ENCODE peak calls at places on chromosome X, in seven cellular contexts. One of them, this sample, is unnamed.

GRCh38 chrX:85196319-85196718 is 47.3 kb downstream of the SATL1 start:
- DNase-seq in transverse colon: no peak
- DNase-seq in spleen: no peak
- DNase-seq in stomach: no peak
- DNase-seq in gastrocnemius medialis: no peak
- DNase-seq in H1: no peak
- DNase-seq in A549: no peak
- DNase-seq in this sample: no peak

GRCh38 chrX:1423215-1423614 is 29.5 kb downstream of the ASMTL start:
- DNase-seq in spleen: peak; percentile 4
- DNase-seq in stomach: no peak
- DNase-seq in A549: no peak
- DNase-seq in H1: no peak
- DNase-seq in transverse colon: no peak
- DNase-seq in gastrocnemius medialis: no peak
- DNase-seq in this sample: no peak

GRCh38 chrX:22041931-22042530 is 9.9 kb downstream of the PHEX start:
- DNase-seq in transverse colon: no peak
- DNase-seq in H1: no peak
- DNase-seq in A549: no peak
- DNase-seq in stomach: no peak
- DNase-seq in gastrocnemius medialis: no peak
- DNase-seq in spleen: no peak
- DNase-seq in this sample: no peak

GRCh38 chrX:107728342-107729099 is 47.1 kb downstream of the TSC22D3 start:
- DNase-seq in H1: no peak
- DNase-seq in stomach: no peak
- DNase-seq in gastrocnemius medialis: peak; percentile 43
- DNase-seq in transverse colon: no peak
- DNase-seq in spleen: peak; percentile 16
- DNase-seq in A549: no peak
- DNase-seq in this sample: no peak

GRCh38 chrX:153302796-153303195 is 18.8 kb downstream of the PNMA6F start:
- DNase-seq in transverse colon: no peak
- DNase-seq in gastrocnemius medialis: no peak
- DNase-seq in H1: no peak
- DNase-seq in A549: no peak
- DNase-seq in spleen: peak; percentile 38
- DNase-seq in stomach: no peak
- DNase-seq in this sample: no peak

GRCh38 chrX:154444001-154444754 is at the start of gene FAM50A:
- DNase-seq in A549: peak; percentile 54
- DNase-seq in transverse colon: peak; percentile 86
- DNase-seq in gastrocnemius medialis: peak; percentile 72
- DNase-seq in spleen: peak; percentile 93
- DNase-seq in stomach: peak; percentile 82
- DNase-seq in H1: peak; percentile 69
- DNase-seq in this sample: peak; percentile 79

GRCh38 chrX:150487369-150488094 is 80.9 kb upstream of the MTM1 start:
- DNase-seq in transverse colon: no peak
- DNase-seq in H1: no peak
- DNase-seq in spleen: no peak
- DNase-seq in gastrocnemius medialis: no peak
- DNase-seq in stomach: no peak
- DNase-seq in A549: no peak
- DNase-seq in this sample: no peak

GRCh38 chrX:140525448-140525847 is 20.6 kb upstream of the SOX3 start:
- DNase-seq in transverse colon: no peak
- DNase-seq in spleen: no peak
- DNase-seq in H1: no peak
- DNase-seq in gastrocnemius medialis: no peak
- DNase-seq in A549: no peak
- DNase-seq in stomach: no peak
- DNase-seq in this sample: no peak

GRCh38 chrX:72037601-72038000 is 94.1 kb downstream of the RTL5 start:
- DNase-seq in stomach: no peak
- DNase-seq in A549: no peak
- DNase-seq in transverse colon: no peak
- DNase-seq in gastrocnemius medialis: no peak
- DNase-seq in H1: no peak
- DNase-seq in spleen: no peak
- DNase-seq in this sample: no peak

GRCh38 chrX:37383313-37383712 is 34.1 kb downstream of the PRRG1 start:
- DNase-seq in gastrocnemius medialis: no peak
- DNase-seq in stomach: no peak
- DNase-seq in transverse colon: no peak
- DNase-seq in A549: no peak
- DNase-seq in spleen: no peak
- DNase-seq in H1: no peak
- DNase-seq in this sample: no peak

GRCh38 chrX:69968956-69969355 is 80.8 kb downstream of the AWAT2 start:
- DNase-seq in transverse colon: no peak
- DNase-seq in H1: no peak
- DNase-seq in A549: no peak
- DNase-seq in gastrocnemius medialis: no peak
- DNase-seq in spleen: no peak
- DNase-seq in stomach: no peak
- DNase-seq in this sample: no peak

GRCh38 chrX:63686878-63687714 is 97.9 kb downstream of the ARHGEF9 start:
- DNase-seq in gastrocnemius medialis: no peak
- DNase-seq in stomach: no peak
- DNase-seq in H1: peak; percentile 43
- DNase-seq in spleen: no peak
- DNase-seq in transverse colon: no peak
- DNase-seq in A549: peak; percentile 30
- DNase-seq in this sample: no peak

GRCh38 chrX:96776966-96777365 is 92.3 kb downstream of the DIAPH2 start:
- DNase-seq in gastrocnemius medialis: no peak
- DNase-seq in spleen: no peak
- DNase-seq in transverse colon: no peak
- DNase-seq in stomach: no peak
- DNase-seq in H1: no peak
- DNase-seq in A549: no peak
- DNase-seq in this sample: no peak

GRCh38 chrX:103846395-103846794 is 14.3 kb upstream of the RAB9B start:
- DNase-seq in gastrocnemius medialis: no peak
- DNase-seq in H1: no peak
- DNase-seq in spleen: no peak
- DNase-seq in stomach: no peak
- DNase-seq in transverse colon: no peak
- DNase-seq in A549: no peak
- DNase-seq in this sample: no peak

GRCh38 chrX:120677017-120677652 is 47.3 kb upstream of the C1GALT1C1 start:
- DNase-seq in spleen: no peak
- DNase-seq in gastrocnemius medialis: no peak
- DNase-seq in H1: no peak
- DNase-seq in stomach: no peak
- DNase-seq in transverse colon: no peak
- DNase-seq in A549: no peak
- DNase-seq in this sample: no peak

GRCh38 chrX:149527705-149528104 is 13.1 kb upstream of the EOLA1 start:
- DNase-seq in transverse colon: no peak
- DNase-seq in spleen: no peak
- DNase-seq in gastrocnemius medialis: no peak
- DNase-seq in H1: no peak
- DNase-seq in A549: peak; percentile 53
- DNase-seq in stomach: no peak
- DNase-seq in this sample: no peak

GRCh38 chrX:30971761-30972603 is 82.9 kb upstream of the TAB3 start:
- DNase-seq in H1: no peak
- DNase-seq in A549: peak; percentile 44
- DNase-seq in stomach: peak; percentile 35
- DNase-seq in spleen: no peak
- DNase-seq in gastrocnemius medialis: no peak
- DNase-seq in transverse colon: peak; percentile 17
- DNase-seq in this sample: no peak

GRCh38 chrX:150621652-150622051 is 53.2 kb downstream of the MTM1 start:
- DNase-seq in H1: no peak
- DNase-seq in A549: no peak
- DNase-seq in spleen: no peak
- DNase-seq in transverse colon: no peak
- DNase-seq in stomach: no peak
- DNase-seq in gastrocnemius medialis: no peak
- DNase-seq in this sample: no peak

GRCh38 chrX:115696939-115697338 is 136.0 kb downstream of the PLS3 start:
- DNase-seq in gastrocnemius medialis: no peak
- DNase-seq in transverse colon: no peak
- DNase-seq in H1: no peak
- DNase-seq in A549: no peak
- DNase-seq in stomach: no peak
- DNase-seq in spleen: no peak
- DNase-seq in this sample: no peak

GRCh38 chrX:21678059-21678458 is 19.9 kb upstream of the KLHL34 start:
- DNase-seq in H1: no peak
- DNase-seq in spleen: no peak
- DNase-seq in stomach: no peak
- DNase-seq in transverse colon: no peak
- DNase-seq in A549: no peak
- DNase-seq in gastrocnemius medialis: no peak
- DNase-seq in this sample: no peak

GRCh38 chrX:53294024-53294648 is 12.8 kb upstream of the IQSEC2 start:
- DNase-seq in stomach: no peak
- DNase-seq in transverse colon: no peak
- DNase-seq in A549: peak; percentile 32
- DNase-seq in spleen: no peak
- DNase-seq in gastrocnemius medialis: no peak
- DNase-seq in H1: no peak
- DNase-seq in this sample: no peak

GRCh38 chrX:8726031-8726652 is 5.8 kb downstream of the ANOS1 start:
- DNase-seq in stomach: no peak
- DNase-seq in transverse colon: no peak
- DNase-seq in spleen: no peak
- DNase-seq in H1: no peak
- DNase-seq in gastrocnemius medialis: no peak
- DNase-seq in A549: no peak
- DNase-seq in this sample: no peak

GRCh38 chrX:40085086-40085551 is 12.6 kb downstream of the BCOR start:
- DNase-seq in stomach: no peak
- DNase-seq in A549: no peak
- DNase-seq in spleen: no peak
- DNase-seq in H1: no peak
- DNase-seq in gastrocnemius medialis: no peak
- DNase-seq in transverse colon: no peak
- DNase-seq in this sample: no peak
- H3K4me3 ChIP-seq in stomach: no peak overlapping the region
- H3K4me3 ChIP-seq in A549: no peak overlapping the region
- H3K4me3 ChIP-seq in spleen: no peak overlapping the region
- H3K4me3 ChIP-seq in H1: peak overlapping the region; percentile 61
- H3K4me3 ChIP-seq in gastrocnemius medialis: no peak overlapping the region
- H3K4me3 ChIP-seq in transverse colon: no peak overlapping the region
- H3K4me3 ChIP-seq in this sample: no peak overlapping the region

GRCh38 chrX:24466025-24466424 is 939 bp downstream of the PDK3 start:
- DNase-seq in gastrocnemius medialis: no peak
- DNase-seq in H1: no peak
- DNase-seq in spleen: no peak
- DNase-seq in stomach: no peak
- DNase-seq in transverse colon: no peak
- DNase-seq in A549: no peak
- DNase-seq in this sample: no peak
- H3K27ac ChIP-seq in gastrocnemius medialis: peak overlapping the region; percentile 27
- H3K27ac ChIP-seq in H1: no peak overlapping the region
- H3K27ac ChIP-seq in spleen: peak overlapping the region; percentile 79
- H3K27ac ChIP-seq in stomach: peak overlapping the region; percentile 81
- H3K27ac ChIP-seq in transverse colon: peak overlapping the region; percentile 90
- H3K27ac ChIP-seq in A549: peak overlapping the region; percentile 92
- H3K27ac ChIP-seq in this sample: peak overlapping the region; percentile 65

DNA sequence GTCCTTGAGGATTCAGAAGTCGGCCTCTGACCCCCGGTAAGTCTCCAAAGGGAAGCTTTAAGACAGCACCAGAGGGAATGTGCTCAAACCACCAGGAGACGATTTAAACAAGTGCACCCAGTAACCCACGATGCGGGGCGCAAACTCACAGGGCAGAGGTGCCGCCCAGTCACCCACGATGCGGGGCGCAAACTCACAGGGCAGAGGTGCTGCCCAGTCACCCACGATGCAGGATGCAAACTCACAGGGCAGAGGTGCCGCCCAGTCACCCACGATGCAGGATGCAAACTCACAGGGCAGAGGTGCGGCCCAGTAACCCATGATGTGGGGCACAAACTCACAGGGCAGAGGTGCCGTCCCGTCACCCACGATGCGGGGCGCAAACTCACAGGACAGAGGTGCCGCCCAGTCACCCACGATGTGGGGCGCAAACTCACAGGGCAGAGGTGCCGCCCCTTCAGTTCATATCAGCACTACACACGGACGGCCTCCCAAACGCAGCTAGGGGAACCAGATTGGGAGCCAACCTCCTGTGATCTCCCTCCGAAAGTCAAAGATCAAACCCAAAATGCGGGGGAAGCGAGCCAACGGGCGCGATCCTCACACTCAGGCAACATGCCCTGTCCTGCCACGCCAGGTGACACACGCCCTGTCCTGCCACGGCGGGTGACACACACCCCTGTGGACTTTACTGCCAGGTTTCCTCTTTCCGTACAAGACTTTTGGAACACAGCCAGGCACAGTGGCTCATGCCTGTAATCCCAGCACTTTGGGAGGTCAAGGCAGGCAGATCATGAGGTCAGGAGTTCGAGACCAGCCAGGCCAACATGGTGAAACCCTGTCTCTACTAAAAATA is 11.3 kb downstream of the PPP2R3B start:
- DNase-seq in spleen: peak; percentile 59
- DNase-seq in gastrocnemius medialis: no peak
- DNase-seq in H1: no peak
- DNase-seq in stomach: no peak
- DNase-seq in A549: no peak
- DNase-seq in transverse colon: no peak
- DNase-seq in this sample: no peak
- TF ChIP-seq POLR2A in spleen: no peak
- TF ChIP-seq POLR2A in gastrocnemius medialis: no peak
- TF ChIP-seq POLR2A in H1: no peak
- TF ChIP-seq POLR2A in stomach: no peak
- TF ChIP-seq POLR2A in A549: no peak
- TF ChIP-seq POLR2A in transverse colon: no peak
- TF ChIP-seq POLR2A in this sample: no peak

GRCh38 chrX:41490446-41490845 is 43.3 kb downstream of the NYX start:
- DNase-seq in transverse colon: no peak
- DNase-seq in H1: no peak
- DNase-seq in spleen: no peak
- DNase-seq in gastrocnemius medialis: no peak
- DNase-seq in stomach: no peak
- DNase-seq in A549: no peak
- DNase-seq in this sample: no peak

DNA sequence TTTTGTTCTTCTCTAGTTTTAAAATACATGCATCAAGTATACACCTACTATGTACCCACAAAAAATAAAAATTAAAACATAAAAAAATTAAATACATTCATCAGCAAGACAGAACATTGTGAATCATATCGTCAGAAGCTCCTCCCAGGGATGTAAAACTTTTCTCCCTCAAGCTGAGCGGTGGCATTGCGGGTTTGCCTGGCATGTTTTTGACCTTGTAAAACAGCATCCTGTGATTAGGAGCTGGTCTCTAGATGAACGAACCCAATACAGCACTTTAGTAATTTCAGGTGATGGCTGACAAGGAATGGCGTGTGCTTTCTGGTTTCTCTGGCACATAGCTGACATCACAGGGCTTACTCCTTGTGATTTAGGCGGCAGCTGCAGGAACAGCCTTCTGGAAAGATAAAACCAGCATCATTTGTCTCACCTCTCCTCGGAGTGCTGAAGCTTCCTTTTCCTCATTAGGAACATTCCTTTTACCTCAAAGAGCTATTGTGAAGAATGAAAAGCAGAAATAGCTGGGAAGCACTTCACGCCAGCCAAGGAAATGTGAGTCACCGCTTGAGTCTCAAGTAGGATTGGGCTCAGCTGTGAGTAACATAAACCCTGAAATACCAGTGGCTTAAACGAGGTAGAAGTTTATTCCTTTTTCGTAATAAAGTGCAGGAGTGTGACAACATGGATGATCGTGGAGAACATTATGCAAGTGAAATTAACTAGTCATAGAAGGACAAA is 44.3 kb downstream of the NYX start:
- DNase-seq in transverse colon: no peak
- DNase-seq in A549: peak; percentile 49
- DNase-seq in gastrocnemius medialis: peak; percentile 30
- DNase-seq in H1: no peak
- DNase-seq in stomach: no peak
- DNase-seq in spleen: no peak
- DNase-seq in this sample: peak; percentile 16
- H3K4me3 ChIP-seq in transverse colon: no peak overlapping the region
- H3K4me3 ChIP-seq in A549: no peak overlapping the region
- H3K4me3 ChIP-seq in gastrocnemius medialis: no peak overlapping the region
- H3K4me3 ChIP-seq in H1: no peak overlapping the region
- H3K4me3 ChIP-seq in stomach: no peak overlapping the region
- H3K4me3 ChIP-seq in spleen: no peak overlapping the region
- H3K4me3 ChIP-seq in this sample: no peak overlapping the region

This sample was measured in uterus.